ENCODE peak calls at places on chromosomes 4 and X, in eight cellular contexts. J is NCI-H510A; Y is left cardiac atrium; F is stimulated activated CD8-positive, alpha-beta memory T cell treated with anti-CD3 and anti-CD28 coated beads, Interleukin-7, amount 100 ng/mL, for 4 hours; N is neural crest cell; K is germinal center; M is fibroblast of pulmonary artery; D is activated T-cell treated with anti-CD3 and anti-CD28 coated beads, Interleukin-2, amount 50 U/mL, for 24 hours. H is an unnamed sample.

GRCh38 chrX:5829469-5829868 is 399.2 kb downstream of the NLGN4X start:
- DNase-seq in J (no peak), Y (no peak), F (no peak), N (no peak), K (no peak), M (no peak), D (no peak), H (no peak)

GRCh38 chrX:40402771-40403533 is 177.8 kb upstream of the ATP6AP2 start:
- DNase-seq in J (no peak), Y (peak), F (no peak), N (no peak), K (no peak), M (peak), D (no peak), H (no peak)

GRCh38 chr4:123127218-123127617 is 204.8 kb upstream of the NUDT6 start:
- DNase-seq in J (no peak), Y (no peak), F (no peak), N (no peak), K (no peak), M (peak), D (no peak), H (no peak)

GRCh38 chrX:107924136-107924746 is 57.9 kb downstream of the TEX13B start:
- DNase-seq in J (no peak), Y (no peak), F (no peak), N (no peak), K (no peak), M (no peak), D (no peak), H (no peak)

GRCh38 chr4:37653601-37654000 is 32.6 kb downstream of the RELL1 start:
- DNase-seq in J (no peak), Y (no peak), F (no peak), N (no peak), K (no peak), M (no peak), D (no peak), H (no peak)

GRCh38 chr4:159021597-159022385 is 81.1 kb upstream of the RAPGEF2 start:
- DNase-seq in J (no peak), Y (no peak), F (no peak), N (no peak), K (no peak), M (no peak), D (no peak), H (no peak)

GRCh38 chr4:112370466-112370865 is 73.3 kb downstream of the ALPK1 start:
- DNase-seq in J (no peak), Y (no peak), F (no peak), N (no peak), K (no peak), M (peak), D (no peak), H (no peak)

GRCh38 chr4:56164921-56165320 is 216.2 kb downstream of the CEP135 start:
- DNase-seq in J (no peak), Y (no peak), F (no peak), N (no peak), K (no peak), M (peak), D (no peak), H (no peak)

GRCh38 chr4:26131053-26131452 is 189.8 kb upstream of the RBPJ start:
- DNase-seq in J (no peak), Y (no peak), F (no peak), N (no peak), K (no peak), M (no peak), D (no peak), H (no peak)

GRCh38 chrX:153768311-153769157 is 4.5 kb downstream of the PLXNB3 start:
- DNase-seq in J (no peak), Y (no peak), F (no peak), N (no peak), K (no peak), M (no peak), D (peak), H (no peak)

GRCh38 chr4:17535906-17536305 is 20.9 kb downstream of the CLRN2 start:
- DNase-seq in J (no peak), Y (no peak), F (no peak), N (no peak), K (no peak), M (peak), D (no peak), H (no peak)

GRCh38 chr4:185238261-185238681 is 28.9 kb downstream of the SNX25 start:
- DNase-seq in J (no peak), Y (no peak), F (no peak), N (no peak), K (no peak), M (peak), D (no peak), H (no peak)

GRCh38 chr4:20381005-20381404 is 129.3 kb downstream of the SLIT2 start:
- DNase-seq in J (no peak), Y (no peak), F (no peak), N (no peak), K (no peak), M (no peak), D (no peak), H (no peak)

GRCh38 chr4:61915501-61915900 is 715.4 kb downstream of the ADGRL3 start:
- DNase-seq in J (no peak), Y (no peak), F (no peak), N (no peak), K (no peak), M (no peak), D (no peak), H (no peak)

GRCh38 chrX:102063445-102064074 is 61.9 kb upstream of the TCEAL2 start:
- DNase-seq in J (no peak), Y (no peak), F (no peak), N (no peak), K (no peak), M (no peak), D (no peak), H (no peak)

GRCh38 chr4:25938251-25939186 is 24.5 kb downstream of the SMIM20 start:
- DNase-seq in J (no peak), Y (peak), F (no peak), N (no peak), K (no peak), M (peak), D (peak), H (no peak)

GRCh38 chr4:70269674-70270073 is 27.3 kb downstream of the CSN3 start:
- DNase-seq in J (no peak), Y (no peak), F (no peak), N (no peak), K (no peak), M (peak), D (no peak), H (no peak)

GRCh38 chrX:9805956-9806355 is 19.7 kb downstream of the SHROOM2 start:
- DNase-seq in J (no peak), Y (no peak), F (no peak), N (no peak), K (no peak), M (no peak), D (no peak), H (no peak)

GRCh38 chrX:15298780-15299179 is 16.7 kb downstream of the ASB11 start:
- DNase-seq in J (no peak), Y (no peak), F (no peak), N (no peak), K (no peak), M (no peak), D (no peak), H (no peak)

GRCh38 chr4:74205046-74205445 is 47.1 kb downstream of the MTHFD2L start:
- DNase-seq in J (no peak), Y (no peak), F (no peak), N (no peak), K (no peak), M (no peak), D (no peak), H (no peak)

GRCh38 chr4:24979554-24979953 is 51.2 kb downstream of the LGI2 start:
- DNase-seq in J (no peak), Y (peak), F (no peak), N (no peak), K (no peak), M (peak), D (no peak), H (no peak)

GRCh38 chr4:26410385-26411293 is 79.6 kb downstream of the CCKAR start:
- DNase-seq in J (no peak), Y (no peak), F (no peak), N (peak), K (peak), M (peak), D (no peak), H (no peak)

GRCh38 chr4:120431180-120431579 is 364.5 kb upstream of the MAD2L1 start:
- DNase-seq in J (no peak), Y (no peak), F (no peak), N (no peak), K (no peak), M (no peak), D (no peak), H (no peak)

GRCh38 chrX:134836497-134836968 is 154.3 kb upstream of the SMIM10 start:
- DNase-seq in J (no peak), Y (no peak), F (no peak), N (no peak), K (no peak), M (peak), D (no peak), H (no peak)

GRCh38 chr4:145899886-145900466 is 38.6 kb downstream of the ZNF827 start:
- DNase-seq in J (no peak), Y (no peak), F (no peak), N (no peak), K (no peak), M (no peak), D (no peak), H (no peak)

GRCh38 chr4:95638920-95639501 is 90.2 kb upstream of the UNC5C start:
- DNase-seq in J (no peak), Y (no peak), F (no peak), N (no peak), K (no peak), M (peak), D (no peak), H (no peak)

GRCh38 chrX:155293771-155294170 is 29.5 kb upstream of the RAB39B start:
- DNase-seq in J (no peak), Y (no peak), F (no peak), N (no peak), K (no peak), M (no peak), D (no peak), H (no peak)

GRCh38 chrX:11724122-11725017 is 33.7 kb upstream of the MSL3 start:
- DNase-seq in J (no peak), Y (no peak), F (no peak), N (no peak), K (peak), M (peak), D (no peak), H (no peak)

GRCh38 chr4:51844157-51845054 is 1.5 kb downstream of the DCUN1D4 start:
- DNase-seq in J (peak), Y (peak), F (peak), N (peak), K (peak), M (peak), D (peak), H (peak)

GRCh38 chr4:168070903-168071302 is 21.4 kb upstream of the ANXA10 start:
- DNase-seq in J (no peak), Y (no peak), F (no peak), N (no peak), K (no peak), M (peak), D (no peak), H (no peak)

GRCh38 chr4:168815373-168816345 is 194.4 kb downstream of the CBR4 start:
- DNase-seq in J (no peak), Y (no peak), F (no peak), N (no peak), K (no peak), M (peak), D (no peak), H (no peak)

GRCh38 chrX:53288173-53288572 is 6.8 kb upstream of the IQSEC2 start:
- DNase-seq in J (no peak), Y (peak), F (no peak), N (peak), K (no peak), M (peak), D (peak), H (no peak)

GRCh38 chr4:104494161-104494560 is 533 bp downstream of the CXXC4 start:
- DNase-seq in J (no peak), Y (no peak), F (no peak), N (no peak), K (no peak), M (peak), D (no peak), H (no peak)